ENCODE peak calls at places on chromosomes 16 and 17, in four cellular contexts. G is anterior cingulate cortex, R is RWPE1, L is A673. U is an unnamed sample.

GRCh38 chr16:16122264-16122663 is 101.0 kb downstream of the ABCC6 start:
- DNase-seq in G (no peak), R (no peak), L (no peak), U (no peak)

GRCh38 chr17:4354862-4355514 is 11.5 kb downstream of the UBE2G1 start:
- DNase-seq in G (no peak), R (no peak), L (no peak), U (no peak)

GRCh38 chr17:49557204-49558024 is 18.3 kb upstream of the NXPH3 start:
- DNase-seq in G (no peak), R (no peak), L (peak; percentile 81), U (peak; percentile 75)

GRCh38 chr16:48158296-48158695 is 2.5 kb upstream of the ABCC12 start:
- DNase-seq in G (no peak), R (peak; percentile 74), L (no peak), U (no peak)

GRCh38 chr16:89150981-89151380 is 20.6 kb upstream of the CDH15 start:
- DNase-seq in G (no peak), R (no peak), L (no peak), U (no peak)

GRCh38 chr17:80952291-80952690 is 39.4 kb upstream of the CHMP6 start:
- DNase-seq in G (no peak), R (no peak), L (no peak), U (no peak)

GRCh38 chr17:59371426-59372099 is 40.1 kb downstream of the YPEL2 start:
- DNase-seq in G (no peak), R (no peak), L (no peak), U (no peak)

GRCh38 chr17:3004150-3004801 is 59.1 kb downstream of the OR1D5 start:
- DNase-seq in G (peak; percentile 91), R (peak; percentile 98), L (peak; percentile 83), U (peak; percentile 99)

GRCh38 chr17:80086081-80086480 is 15.3 kb upstream of the GAA start:
- DNase-seq in G (no peak), R (no peak), L (no peak), U (no peak)

GRCh38 chr17:48631693-48632578 is 5.8 kb upstream of the HOXB9 start:
- DNase-seq in G (no peak), R (no peak), L (no peak), U (no peak)

GRCh38 chr17:66373944-66374817 is 71.8 kb downstream of the PRKCA start:
- DNase-seq in G (no peak), R (no peak), L (peak; percentile 61), U (no peak)

GRCh38 chr16:49165025-49165424 is 116.6 kb downstream of the CBLN1 start:
- DNase-seq in G (no peak), R (no peak), L (no peak), U (no peak)

GRCh38 chr17:41015473-41015872 is 6.5 kb upstream of the KRTAP3-1 start:
- DNase-seq in G (no peak), R (no peak), L (no peak), U (no peak)

GRCh38 chr17:2683912-2684311 is 27.7 kb downstream of the CLUH start:
- DNase-seq in G (no peak), R (no peak), L (no peak), U (no peak)

GRCh38 chr17:18008496-18009268 is 30.3 kb downstream of the ATPAF2 start:
- DNase-seq in G (no peak), R (peak; percentile 28), L (no peak), U (no peak)

GRCh38 chr17:78484300-78485159 is 92.7 kb downstream of the DNAH17 start:
- DNase-seq in G (no peak), R (peak; percentile 20), L (peak; percentile 72), U (no peak)

GRCh38 chr16:64738321-64738960 is 383.4 kb downstream of the CDH11 start:
- DNase-seq in G (no peak), R (peak; percentile 1), L (no peak), U (no peak)

GRCh38 chr17:38897671-38898290 is 27.6 kb upstream of the LASP1NB start:
- DNase-seq in G (no peak), R (no peak), L (no peak), U (no peak)

GRCh38 chr17:27403480-27404005 is 52.7 kb upstream of the KSR1 start:
- DNase-seq in G (no peak), R (no peak), L (no peak), U (no peak)

GRCh38 chr16:55057866-55058265 is 127.2 kb downstream of the IRX5 start:
- DNase-seq in G (no peak), R (no peak), L (no peak), U (no peak)

GRCh38 chr16:87000007-87000406 is 317.2 kb downstream of the C16orf95 start:
- DNase-seq in G (no peak), R (no peak), L (no peak), U (no peak)

GRCh38 chr17:83161298-83162034 is 82.1 kb downstream of the METRNL start:
- DNase-seq in G (no peak), R (no peak), L (no peak), U (no peak)

GRCh38 chr17:60554377-60554788 is 28.3 kb upstream of the APPBP2 start:
- DNase-seq in G (no peak), R (no peak), L (peak; percentile 39), U (no peak)

GRCh38 chr16:58462997-58463891 is 36.7 kb upstream of the NDRG4 start:
- DNase-seq in G (no peak), R (no peak), L (peak; percentile 19), U (no peak)

GRCh38 chr17:19647697-19648474 is 665 bp upstream of the ALDH3A2 start:
- DNase-seq in G (no peak), R (peak; percentile 50), L (peak; percentile 74), U (peak; percentile 84)

GRCh38 chr17:10162034-10162433 is 36.4 kb downstream of the GAS7 start:
- DNase-seq in G (no peak), R (no peak), L (no peak), U (no peak)

U was measured in SHP77.